ENCODE peak calls at places on chromosomes 3 and 15, in five cellular contexts. X is breast epithelium, L is sigmoid colon, N is mesenchymal stem cell, I is heart right ventricle. E is an unnamed sample.

GRCh38 chr15:22819651-22820050 is 18.8 kb upstream of the NIPA2 start:
- DNase-seq in N (no peak), I (no peak), X (no peak), L (no peak), E (no peak)

GRCh38 chr15:65254237-65254820 is 32.4 kb downstream of the PARP16 start:
- DNase-seq in N (no peak), I (no peak), X (no peak), L (no peak), E (no peak)

GRCh38 chr15:100559330-100559729 is 30.6 kb upstream of the CERS3 start:
- DNase-seq in I (no peak), L (peak; percentile 74), X (no peak), N (peak; percentile 74), E (no peak)

GRCh38 chr3:120726784-120727183 is 15.5 kb downstream of the RABL3 start:
- DNase-seq in X (no peak), L (no peak), I (no peak), N (no peak), E (no peak)

GRCh38 chr3:46312996-46313395 is 40.9 kb upstream of the CCR2 start:
- DNase-seq in N (peak; percentile 27), L (peak; percentile 65), X (no peak), I (peak; percentile 49), E (peak; percentile 47)

GRCh38 chr3:113103588-113103987 is 107.8 kb upstream of the BOC start:
- DNase-seq in N (no peak), I (no peak), L (no peak), X (no peak), E (no peak)

GRCh38 chr3:146605106-146605505 is at the start of gene PLSCR5:
- DNase-seq in X (no peak), I (no peak), L (no peak), N (no peak), E (no peak)

GRCh38 chr15:68581725-68582124 is 2.9 kb downstream of the CORO2B start:
- DNase-seq in L (peak; percentile 56), X (no peak), I (no peak), N (no peak), E (no peak)

GRCh38 chr15:74725241-74725774 is at the start of gene CYP1A1:
- DNase-seq in N (peak; percentile 29), I (no peak), X (no peak), L (no peak), E (peak; percentile 82)

GRCh38 chr3:179181993-179182551 is 33.9 kb downstream of the PIK3CA start:
- DNase-seq in L (no peak), X (no peak), I (no peak), N (peak; percentile 59), E (no peak)

DNA sequence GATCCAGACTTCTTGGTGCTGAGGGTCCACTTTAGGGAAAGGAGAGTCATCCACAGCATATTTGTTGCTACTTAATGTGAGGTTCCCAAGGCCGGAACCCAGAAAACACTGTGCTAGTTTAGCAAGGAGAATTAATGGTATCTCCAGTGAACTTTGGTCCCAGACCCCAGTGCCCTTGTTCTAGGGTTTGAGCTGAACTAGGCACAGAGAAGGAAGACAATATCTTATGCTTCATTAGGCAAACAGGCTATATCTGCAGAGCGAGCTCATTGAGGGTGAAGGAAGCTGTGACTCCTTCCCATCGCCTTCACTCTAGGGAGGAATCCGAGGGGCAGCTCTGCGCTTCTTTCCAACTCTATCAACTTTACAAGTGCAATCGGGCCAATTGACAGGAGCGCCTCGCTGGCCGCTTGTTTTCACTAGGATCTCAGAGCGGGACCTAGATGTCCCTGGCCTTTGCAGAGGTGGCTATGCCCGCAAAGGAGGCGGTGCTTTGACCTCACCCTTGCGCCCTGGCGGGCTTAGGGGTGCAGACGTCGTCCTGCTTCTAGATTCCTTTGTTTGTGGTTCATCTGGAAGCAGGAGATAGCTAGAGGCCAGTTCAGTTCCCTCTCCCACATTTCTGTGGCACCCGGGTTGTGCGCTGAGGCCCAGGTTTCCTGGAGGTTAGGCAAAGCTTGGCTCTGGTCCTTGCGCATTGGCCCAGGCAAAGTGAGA is 1.0 kb downstream of the PPM1L start:
- DNase-seq in I (peak; percentile 24), L (peak; percentile 65), N (no peak), X (no peak), E (no peak)
- H3K4me3 ChIP-seq in I (peak overlapping the region; percentile 90), L (peak overlapping the region; percentile 89), N (no peak overlapping the region), X (peak overlapping the region; percentile 97), E (no peak overlapping the region)

DNA sequence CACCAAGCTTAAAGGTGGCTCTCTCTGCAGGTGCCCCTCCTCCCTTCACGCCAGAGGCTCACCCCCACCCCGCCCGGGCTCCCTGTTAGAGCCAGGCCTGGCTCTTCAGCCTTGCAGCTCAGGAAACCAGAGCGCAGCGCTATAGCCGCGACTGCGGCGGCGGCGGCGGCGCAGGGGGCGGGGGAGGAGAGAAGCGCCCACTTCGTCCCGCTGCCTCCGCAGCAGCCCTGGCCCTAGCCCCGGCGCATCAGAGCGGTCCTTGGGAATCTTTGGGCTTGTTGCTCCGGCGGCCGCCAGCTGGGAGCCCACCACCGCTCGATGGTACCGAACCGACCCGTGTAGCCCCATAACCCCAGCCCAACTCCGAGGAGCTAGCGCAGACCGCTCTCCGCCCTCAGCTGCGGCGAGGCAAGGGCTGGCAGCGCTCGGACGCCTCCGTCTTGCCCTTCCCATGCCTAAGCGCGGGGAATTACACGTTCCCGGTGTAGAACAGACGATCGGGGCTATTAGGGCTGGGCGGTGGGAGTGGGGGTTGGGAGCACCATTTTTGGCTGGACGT is 1.2 kb downstream of the RASGRF1 start:
- DNase-seq in N (no peak), X (no peak), I (no peak), L (no peak), E (no peak)
- H3K4me3 ChIP-seq in N (no peak overlapping the region), X (no peak overlapping the region), I (no peak overlapping the region), L (no peak overlapping the region), E (no peak overlapping the region)

GRCh38 chr3:197465197-197465995 is 90.4 kb downstream of the BDH1 start:
- DNase-seq in I (no peak), N (peak; percentile 56), X (no peak), L (no peak), E (no peak)

GRCh38 chr3:197465996-197466549 is 89.7 kb downstream of the BDH1 start:
- DNase-seq in I (no peak), L (no peak), X (no peak), N (peak; percentile 90), E (no peak)

GRCh38 chr3:197464794-197465193 is 91.0 kb downstream of the BDH1 start:
- DNase-seq in L (no peak), X (no peak), I (no peak), N (no peak), E (no peak)

GRCh38 chr3:197468167-197468566 is 87.6 kb downstream of the BDH1 start:
- DNase-seq in L (no peak), I (no peak), X (no peak), N (no peak), E (no peak)

GRCh38 chr3:197466586-197467399 is 89.0 kb downstream of the BDH1 start:
- DNase-seq in N (peak; percentile 87), I (no peak), L (no peak), X (no peak), E (no peak)
- H3K4me3 ChIP-seq in N (no peak overlapping the region), I (no peak overlapping the region), L (no peak overlapping the region), X (no peak overlapping the region), E (no peak overlapping the region)

DNA sequence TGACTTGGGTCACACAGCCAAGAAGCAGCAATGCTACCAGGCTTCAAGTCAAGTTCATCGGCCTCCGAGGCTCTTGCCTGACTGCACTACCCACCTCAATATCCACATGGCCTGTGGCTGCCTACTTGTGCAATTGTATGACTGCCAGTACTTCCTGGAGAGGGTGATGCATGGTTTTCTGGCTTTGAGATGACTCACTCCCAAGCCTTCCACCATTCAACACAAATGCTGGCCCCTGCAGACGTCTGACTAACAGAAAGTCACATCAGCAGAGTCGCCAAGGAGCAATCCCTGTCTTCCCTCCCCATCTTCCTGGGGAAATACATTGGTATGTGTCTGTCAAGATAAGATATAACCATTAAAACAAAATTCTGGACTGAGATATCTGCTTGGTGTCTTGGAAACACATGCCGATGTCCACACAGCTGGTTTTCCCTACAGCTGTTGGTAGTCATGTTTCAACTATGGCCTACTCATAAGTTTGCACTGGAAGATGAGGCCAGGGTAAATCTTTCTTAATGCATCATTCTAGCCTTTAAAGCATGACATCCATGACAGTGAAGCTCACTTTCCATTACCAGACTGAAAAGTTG is 79.6 kb upstream of the SPATA12 start:
- DNase-seq in N (peak; percentile 99), I (peak; percentile 29), X (no peak), L (no peak), E (no peak)
- H3K4me3 ChIP-seq in N (no peak overlapping the region), I (no peak overlapping the region), X (no peak overlapping the region), L (no peak overlapping the region), E (no peak overlapping the region)

GRCh38 chr3:59979542-59979941 is 929.7 kb upstream of the CFAP20DC start:
- DNase-seq in I (no peak), L (no peak), X (no peak), N (no peak), E (no peak)
- H3K4me3 ChIP-seq in I (no peak overlapping the region), L (no peak overlapping the region), X (no peak overlapping the region), N (no peak overlapping the region), E (no peak overlapping the region)

GRCh38 chr15:84819791-84820190 is 2.6 kb downstream of the ALPK3 start:
- DNase-seq in X (no peak), L (no peak), I (no peak), N (no peak), E (no peak)
- H3K4me3 ChIP-seq in X (no peak overlapping the region), L (no peak overlapping the region), I (no peak overlapping the region), N (no peak overlapping the region), E (no peak overlapping the region)

GRCh38 chr3:189360291-189360690 is 188.5 kb downstream of the TPRG1 start:
- DNase-seq in L (no peak), X (no peak), I (no peak), N (no peak), E (no peak)

GRCh38 chr3:189353988-189354735 is 182.4 kb downstream of the TPRG1 start:
- DNase-seq in X (no peak), N (no peak), L (no peak), I (no peak), E (no peak)

GRCh38 chr3:189353318-189353958 is 181.7 kb downstream of the TPRG1 start:
- DNase-seq in I (no peak), X (no peak), N (no peak), L (no peak), E (no peak)

GRCh38 chr3:189355115-189355480 is 183.3 kb downstream of the TPRG1 start:
- DNase-seq in N (no peak), I (no peak), L (no peak), X (no peak), E (no peak)

DNA sequence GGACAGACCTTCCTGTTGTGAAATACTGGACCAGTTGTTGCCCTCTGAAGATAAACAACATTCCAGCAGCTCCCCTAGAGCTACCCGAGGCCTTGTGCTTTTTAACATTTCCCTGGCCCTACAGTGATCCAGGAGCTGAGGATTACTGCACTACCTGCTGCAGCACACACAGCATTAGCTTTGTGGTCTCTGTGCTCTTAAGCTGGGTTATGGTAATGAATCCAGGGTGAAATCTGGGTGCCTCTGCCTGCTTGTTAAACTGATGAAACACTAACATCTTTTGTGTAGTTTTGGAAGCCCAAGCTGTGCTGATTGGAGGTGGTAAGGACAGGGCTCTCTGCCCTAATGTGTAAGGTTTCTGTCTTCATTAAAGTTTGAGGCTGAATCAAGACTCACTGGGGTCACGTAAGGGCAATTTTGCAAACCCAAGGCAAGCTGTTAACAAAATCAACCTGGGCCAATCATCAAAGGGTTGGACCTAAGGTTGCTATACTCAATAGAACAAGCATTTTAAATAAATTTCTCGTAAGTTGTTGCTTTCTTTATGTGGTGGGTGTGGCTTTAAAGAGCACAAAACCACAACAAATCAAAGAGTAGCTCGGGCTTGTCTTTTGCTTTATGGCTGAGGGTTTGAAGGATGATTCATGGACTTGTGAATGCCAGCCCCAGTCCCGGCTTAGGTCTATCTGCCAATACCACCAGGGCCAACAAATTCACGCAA is 183.9 kb downstream of the TPRG1 start:
- DNase-seq in X (no peak), L (no peak), I (no peak), N (peak; percentile 76), E (no peak)
- H3K4me3 ChIP-seq in X (no peak overlapping the region), L (no peak overlapping the region), I (no peak overlapping the region), N (no peak overlapping the region), E (no peak overlapping the region)